ENCODE peak calls at places on chromosomes 16 and 17, in four cellular contexts. N is epithelial cell of esophagus, B is bronchial epithelial cell, M is GM20000. L is an unnamed sample.
A peak's percentile ranks its signal among the peaks of the same experiment; 100 is the strongest.

GRCh38 chr16:82758904-82759303 is 132.1 kb downstream of the CDH13 start:
- DNase-seq in N (no peak), B (no peak), M (no peak), L (no peak)

GRCh38 chr17:58277107-58277506 is 3.6 kb downstream of the MPO start:
- DNase-seq in N (peak; percentile 29), B (peak; percentile 10), M (no peak), L (peak; percentile 15)

GRCh38 chr17:61388561-61389356 is 10.9 kb upstream of the TBX2 start:
- DNase-seq in N (no peak), B (no peak), M (no peak), L (no peak)

GRCh38 chr17:16150251-16150859 is 65.0 kb downstream of the NCOR1 start:
- DNase-seq in N (peak; percentile 72), B (peak; percentile 81), M (no peak), L (peak; percentile 85)

GRCh38 chr17:358491-359133 is 6.0 kb upstream of the RPH3AL start:
- DNase-seq in N (no peak), B (no peak), M (no peak), L (no peak)

GRCh38 chr17:55795098-55795497 is 44.2 kb downstream of the PCTP start:
- DNase-seq in N (no peak), B (no peak), M (no peak), L (no peak)

GRCh38 chr16:27108051-27108770 is 41.5 kb downstream of the C16orf82 start:
- DNase-seq in N (no peak), B (no peak), M (no peak), L (no peak)

GRCh38 chr17:74960739-74961342 is 11.7 kb downstream of the HID1 start:
- DNase-seq in N (peak; percentile 84), B (peak; percentile 52), M (peak; percentile 82), L (peak; percentile 44)

GRCh38 chr17:76275382-76276068 is 10.4 kb downstream of the UBALD2 start:
- DNase-seq in N (no peak), B (no peak), M (no peak), L (no peak)

GRCh38 chr17:3916013-3916696 is at the start of gene P2RX1:
- DNase-seq in N (no peak), B (no peak), M (peak; percentile 36), L (no peak)

GRCh38 chr17:42679001-42679491 is 2.3 kb upstream of the PLEKHH3 start:
- DNase-seq in N (peak; percentile 79), B (peak; percentile 73), M (peak; percentile 62), L (peak; percentile 54)
- TF ChIP-seq CTCF in N (no peak), B (no peak), M (no peak), L (no peak)

GRCh38 chr16:73161977-73162376 is 114.0 kb upstream of the ZFHX3 start:
- DNase-seq in N (no peak), B (no peak), M (no peak), L (no peak)
- TF ChIP-seq CTCF in N (no peak), B (no peak), M (no peak), L (no peak)

GRCh38 chr16:59252317-59252716 is 518.2 kb upstream of the GOT2 start:
- DNase-seq in N (no peak), B (no peak), M (no peak), L (no peak)

DNA sequence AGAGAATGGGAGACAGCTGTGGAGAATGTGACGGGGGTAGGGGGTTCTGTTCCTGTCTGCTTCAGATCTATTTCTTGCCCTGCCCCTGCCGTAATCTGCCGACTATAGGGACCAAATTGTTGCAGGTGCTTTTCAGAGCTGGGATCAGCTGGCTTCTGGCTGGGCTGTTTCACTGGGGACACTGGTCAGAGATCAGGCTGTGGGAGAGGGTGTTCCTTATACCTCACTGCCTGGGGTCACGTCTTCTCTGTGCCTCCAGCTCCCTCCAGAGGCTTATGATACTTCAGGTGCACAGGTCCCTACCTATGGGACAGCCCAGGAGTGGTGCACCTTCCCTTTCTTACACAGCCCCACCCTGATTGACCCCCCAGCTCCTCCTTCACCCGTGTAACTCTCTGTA is 514.9 kb upstream of the GOT2 start:
- DNase-seq in N (no peak), B (no peak), M (no peak), L (no peak)
- TF ChIP-seq CTCF in N (no peak), B (no peak), M (no peak), L (no peak)

GRCh38 chr17:7262192-7263070 is at the start of gene CLDN7:
- DNase-seq in N (peak; percentile 71), B (peak; percentile 27), M (peak; percentile 55), L (no peak)
- TF ChIP-seq CTCF in N (no peak), B (peak; percentile 48), M (no peak), L (no peak)

GRCh38 chr17:78650093-78650715 is 73.0 kb upstream of the DNAH17 start:
- DNase-seq in N (no peak), B (no peak), M (no peak), L (no peak)
- TF ChIP-seq CTCF in N (no peak), B (no peak), M (no peak), L (no peak)

GRCh38 chr16:2765462-2766404 is 11.3 kb downstream of the ELOB start:
- DNase-seq in N (no peak), B (no peak), M (no peak), L (no peak)

GRCh38 chr16:2766430-2767139 is 10.5 kb downstream of the ELOB start:
- DNase-seq in N (no peak), B (no peak), M (no peak), L (no peak)

GRCh38 chr16:2762711-2763110 is 10.3 kb downstream of the SRRM2 start:
- DNase-seq in N (no peak), B (no peak), M (no peak), L (no peak)

GRCh38 chr16:2763173-2763572 is 10.7 kb downstream of the SRRM2 start:
- DNase-seq in N (no peak), B (no peak), M (no peak), L (no peak)

DNA sequence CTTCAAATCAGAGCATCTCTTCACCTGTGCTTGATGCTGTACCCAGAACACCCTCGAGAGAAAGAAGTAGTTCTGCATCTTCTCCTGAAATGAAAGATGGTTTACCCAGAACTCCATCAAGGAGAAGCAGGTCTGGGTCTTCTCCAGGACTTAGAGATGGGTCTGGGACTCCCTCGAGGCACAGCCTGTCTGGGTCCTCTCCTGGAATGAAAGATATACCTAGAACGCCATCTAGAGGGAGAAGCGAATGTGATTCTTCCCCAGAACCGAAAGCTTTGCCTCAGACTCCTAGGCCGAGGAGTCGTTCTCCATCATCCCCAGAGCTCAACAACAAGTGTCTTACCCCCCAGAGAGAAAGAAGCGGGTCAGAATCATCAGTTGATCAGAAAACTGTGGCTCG is 12.3 kb downstream of the SRRM2 start:
- DNase-seq in N (no peak), B (no peak), M (no peak), L (no peak)
- TF ChIP-seq CTCF in N (no peak), B (peak; percentile 7), M (no peak), L (no peak)

GRCh38 chr16:84052071-84052622 is 9.6 kb upstream of the SLC38A8 start:
- DNase-seq in N (no peak), B (no peak), M (no peak), L (no peak)
- TF ChIP-seq CTCF in N (no peak), B (no peak), M (no peak), L (no peak)

DNA sequence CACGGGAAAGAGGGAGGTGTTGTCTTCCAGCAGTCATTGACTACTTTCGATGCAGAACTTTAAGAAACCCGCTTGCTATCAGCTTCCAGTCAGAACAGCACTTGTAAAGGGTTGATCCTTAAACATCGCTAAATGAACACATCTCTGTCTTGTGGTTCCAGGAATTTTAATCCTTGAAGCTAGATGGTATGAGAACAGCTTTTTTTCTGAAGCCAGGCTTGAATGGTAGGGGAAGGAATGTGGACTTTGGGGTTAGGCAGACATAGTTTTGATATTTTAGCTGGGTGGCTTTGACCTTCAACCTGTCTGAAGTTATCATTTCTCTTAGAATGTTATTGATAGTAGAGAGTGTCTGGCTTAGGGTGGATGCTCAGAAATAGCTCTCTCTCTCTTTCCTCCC is 81.1 kb downstream of the RGS9 start:
- DNase-seq in N (no peak), B (no peak), M (no peak), L (no peak)
- TF ChIP-seq CTCF in N (no peak), B (no peak), M (no peak), L (no peak)

DNA sequence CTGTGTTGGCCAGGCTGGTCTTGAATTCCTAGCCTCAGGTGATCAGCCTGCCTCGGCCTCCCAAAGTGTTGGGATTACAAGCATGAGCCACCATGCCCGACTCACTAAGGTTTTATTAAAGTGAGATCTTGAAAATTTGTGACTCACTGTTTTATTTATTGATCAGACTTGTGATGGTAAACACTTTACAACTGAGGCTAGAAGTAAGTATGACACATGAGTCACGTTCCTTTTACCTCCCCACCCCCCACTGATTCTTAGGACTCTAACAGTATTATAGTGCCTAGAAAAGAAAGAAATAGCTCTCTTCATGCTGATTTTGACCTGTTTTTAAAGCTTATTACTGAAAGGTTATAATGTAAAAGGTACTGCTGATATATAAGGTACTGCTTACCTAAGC is 160.6 kb downstream of the TANC2 start:
- DNase-seq in N (peak; percentile 17), B (peak; percentile 42), M (no peak), L (no peak)
- TF ChIP-seq CTCF in N (no peak), B (no peak), M (no peak), L (no peak)

L was measured in cardiac fibroblast.